ENCODE peak calls at places on chromosomes 3 and 15, in six cellular contexts. P is T47D; K is LHCN-M2; T is NCI-H345; V is endothelial cell; S is activated CD4-positive, alpha-beta T cell treated with anti-CD3 and anti-CD28 coated beads, Interleukin-2, amount 50 U/mL, for 24 hours. G is an unnamed sample.

GRCh38 chr3:175338775-175339535 is 479.8 kb downstream of the NAALADL2 start:
- DNase-seq in P (peak), K (peak), T (no peak), V (no peak), S (no peak), G (no peak)

GRCh38 chr3:45560270-45561020 is 34.1 kb upstream of the LIMD1 start:
- DNase-seq in P (no peak), K (peak), T (no peak), V (no peak), S (no peak), G (no peak)

GRCh38 chr3:150890320-150890719 is 14.9 kb downstream of the MINDY4B start:
- DNase-seq in P (no peak), K (peak), T (no peak), V (no peak), S (no peak), G (no peak)

GRCh38 chr3:150544040-150544439 is 2.3 kb downstream of the SERP1 start:
- DNase-seq in P (no peak), K (peak), T (no peak), V (no peak), S (no peak), G (no peak)

GRCh38 chr15:83983634-83984458 is 251.7 kb upstream of the GOLGA6L4 start:
- DNase-seq in P (no peak), K (no peak), T (no peak), V (no peak), S (no peak), G (no peak)

GRCh38 chr3:133254716-133255115 is 145.1 kb upstream of the BFSP2 start:
- DNase-seq in P (no peak), K (no peak), T (no peak), V (no peak), S (no peak), G (no peak)

GRCh38 chr3:187403768-187404270 is 35.6 kb downstream of the RTP4 start:
- DNase-seq in P (no peak), K (peak), T (no peak), V (no peak), S (no peak), G (no peak)

GRCh38 chr3:195061756-195062655 is 209.0 kb downstream of the XXYLT1 start:
- DNase-seq in P (no peak), K (no peak), T (no peak), V (no peak), S (no peak), G (no peak)

GRCh38 chr3:171676600-171677175 is 133.6 kb downstream of the PLD1 start:
- DNase-seq in P (no peak), K (no peak), T (no peak), V (no peak), S (no peak), G (no peak)

GRCh38 chr3:72174890-72175289 is 389.9 kb upstream of the PROK2 start:
- DNase-seq in P (no peak), K (no peak), T (no peak), V (no peak), S (no peak), G (no peak)

GRCh38 chr3:138202945-138203701 is 16.0 kb downstream of the ARMC8 start:
- DNase-seq in P (no peak), K (no peak), T (no peak), V (no peak), S (no peak), G (no peak)

GRCh38 chr3:143654906-143655305 is 193.4 kb downstream of the SLC9A9 start:
- DNase-seq in P (no peak), K (peak), T (no peak), V (no peak), S (no peak), G (no peak)

GRCh38 chr15:62067448-62068044 is 769 bp downstream of the C2CD4A start:
- DNase-seq in P (no peak), K (no peak), T (peak), V (peak), S (peak), G (peak)

GRCh38 chr3:128326051-128326823 is 140.5 kb downstream of the DNAJB8 start:
- DNase-seq in P (no peak), K (no peak), T (no peak), V (no peak), S (no peak), G (no peak)

GRCh38 chr3:186311431-186311830 is 50.6 kb downstream of the DGKG start:
- DNase-seq in P (no peak), K (no peak), T (no peak), V (no peak), S (no peak), G (no peak)

GRCh38 chr3:81302045-81302444 is 459.4 kb downstream of the GBE1 start:
- DNase-seq in P (peak), K (peak), T (peak), V (peak), S (no peak), G (peak)

GRCh38 chr3:146241523-146242240 is 9.2 kb downstream of the PLSCR4 start:
- DNase-seq in P (no peak), K (peak), T (no peak), V (no peak), S (no peak), G (no peak)

GRCh38 chr3:143596957-143597642 is 251.2 kb downstream of the SLC9A9 start:
- DNase-seq in P (no peak), K (no peak), T (no peak), V (no peak), S (no peak), G (no peak)

GRCh38 chr3:69761896-69762789 is 22.9 kb downstream of the MITF start:
- DNase-seq in P (no peak), K (peak), T (no peak), V (no peak), S (no peak), G (no peak)

G was measured in DMS79 treated with DMSO at 0.1 percent for 48 hours.